ENCODE peak calls at places on chromosomes 7 and 10, in nine cellular contexts. One of them, this sample, is unnamed.

GRCh38 chr7:27535795-27536194 is 126.9 kb downstream of the HIBADH start:
- DNase-seq in OCI-LY7: no peak
- DNase-seq in mesendoderm: no peak
- DNase-seq in stimulated activated CD8-positive, alpha-beta memory T cell treated with anti-CD3 and anti-CD28 coated beads, Interleukin-7, amount 100 ng/mL, for 24 hours: no peak
- DNase-seq in H1: no peak
- DNase-seq in right lobe of liver: no peak
- DNase-seq in H9: no peak
- DNase-seq in stimulated activated naive B cell treated with anti-CD40 and anti-IgM and Interleukin-4, amounts not matched to agents 10 μg/mL and 1 μg/mL and 100 μg/mL, for 72 hours: no peak
- DNase-seq in RPMI7951: no peak
- DNase-seq in this sample: no peak

GRCh38 chr10:72954596-72955569 is at the start of gene PLA2G12B:
- DNase-seq in OCI-LY7: no peak
- DNase-seq in mesendoderm: no peak
- DNase-seq in stimulated activated CD8-positive, alpha-beta memory T cell treated with anti-CD3 and anti-CD28 coated beads, Interleukin-7, amount 100 ng/mL, for 24 hours: no peak
- DNase-seq in H1: no peak
- DNase-seq in right lobe of liver: no peak
- DNase-seq in H9: no peak
- DNase-seq in stimulated activated naive B cell treated with anti-CD40 and anti-IgM and Interleukin-4, amounts not matched to agents 10 μg/mL and 1 μg/mL and 100 μg/mL, for 72 hours: no peak
- DNase-seq in RPMI7951: no peak
- DNase-seq in this sample: no peak

GRCh38 chr7:80330434-80330833 is 181.4 kb downstream of the GNAT3 start:
- DNase-seq in OCI-LY7: no peak
- DNase-seq in mesendoderm: no peak
- DNase-seq in stimulated activated CD8-positive, alpha-beta memory T cell treated with anti-CD3 and anti-CD28 coated beads, Interleukin-7, amount 100 ng/mL, for 24 hours: no peak
- DNase-seq in H1: no peak
- DNase-seq in right lobe of liver: no peak
- DNase-seq in H9: no peak
- DNase-seq in stimulated activated naive B cell treated with anti-CD40 and anti-IgM and Interleukin-4, amounts not matched to agents 10 μg/mL and 1 μg/mL and 100 μg/mL, for 72 hours: no peak
- DNase-seq in RPMI7951: no peak
- DNase-seq in this sample: no peak

GRCh38 chr7:138417103-138417695 is 42.9 kb upstream of the TRIM24 start:
- DNase-seq in OCI-LY7: no peak
- DNase-seq in mesendoderm: no peak
- DNase-seq in stimulated activated CD8-positive, alpha-beta memory T cell treated with anti-CD3 and anti-CD28 coated beads, Interleukin-7, amount 100 ng/mL, for 24 hours: no peak
- DNase-seq in H1: no peak
- DNase-seq in right lobe of liver: no peak
- DNase-seq in H9: no peak
- DNase-seq in stimulated activated naive B cell treated with anti-CD40 and anti-IgM and Interleukin-4, amounts not matched to agents 10 μg/mL and 1 μg/mL and 100 μg/mL, for 72 hours: no peak
- DNase-seq in RPMI7951: no peak
- DNase-seq in this sample: no peak

GRCh38 chr10:70331486-70332268 is 47.9 kb upstream of the NPFFR1 start:
- DNase-seq in OCI-LY7: peak; percentile 93
- DNase-seq in mesendoderm: peak; percentile 71
- DNase-seq in stimulated activated CD8-positive, alpha-beta memory T cell treated with anti-CD3 and anti-CD28 coated beads, Interleukin-7, amount 100 ng/mL, for 24 hours: no peak
- DNase-seq in H1: no peak
- DNase-seq in right lobe of liver: no peak
- DNase-seq in H9: no peak
- DNase-seq in stimulated activated naive B cell treated with anti-CD40 and anti-IgM and Interleukin-4, amounts not matched to agents 10 μg/mL and 1 μg/mL and 100 μg/mL, for 72 hours: peak; percentile 51
- DNase-seq in RPMI7951: peak; percentile 97
- DNase-seq in this sample: no peak

GRCh38 chr10:118968482-118968881 is 61.0 kb upstream of the NANOS1 start:
- DNase-seq in OCI-LY7: no peak
- DNase-seq in mesendoderm: no peak
- DNase-seq in stimulated activated CD8-positive, alpha-beta memory T cell treated with anti-CD3 and anti-CD28 coated beads, Interleukin-7, amount 100 ng/mL, for 24 hours: no peak
- DNase-seq in H1: no peak
- DNase-seq in right lobe of liver: no peak
- DNase-seq in H9: no peak
- DNase-seq in stimulated activated naive B cell treated with anti-CD40 and anti-IgM and Interleukin-4, amounts not matched to agents 10 μg/mL and 1 μg/mL and 100 μg/mL, for 72 hours: no peak
- DNase-seq in RPMI7951: no peak
- DNase-seq in this sample: no peak

GRCh38 chr7:514651-515598 is 4.7 kb downstream of the PDGFA start:
- DNase-seq in OCI-LY7: no peak
- DNase-seq in mesendoderm: peak; percentile 49
- DNase-seq in stimulated activated CD8-positive, alpha-beta memory T cell treated with anti-CD3 and anti-CD28 coated beads, Interleukin-7, amount 100 ng/mL, for 24 hours: no peak
- DNase-seq in H1: no peak
- DNase-seq in right lobe of liver: no peak
- DNase-seq in H9: peak; percentile 73
- DNase-seq in stimulated activated naive B cell treated with anti-CD40 and anti-IgM and Interleukin-4, amounts not matched to agents 10 μg/mL and 1 μg/mL and 100 μg/mL, for 72 hours: no peak
- DNase-seq in RPMI7951: peak; percentile 68
- DNase-seq in this sample: peak; percentile 37

GRCh38 chr7:21986101-21986500 is 40.4 kb upstream of the CDCA7L start:
- DNase-seq in OCI-LY7: no peak
- DNase-seq in mesendoderm: peak; percentile 5
- DNase-seq in stimulated activated CD8-positive, alpha-beta memory T cell treated with anti-CD3 and anti-CD28 coated beads, Interleukin-7, amount 100 ng/mL, for 24 hours: no peak
- DNase-seq in H1: no peak
- DNase-seq in right lobe of liver: no peak
- DNase-seq in H9: no peak
- DNase-seq in stimulated activated naive B cell treated with anti-CD40 and anti-IgM and Interleukin-4, amounts not matched to agents 10 μg/mL and 1 μg/mL and 100 μg/mL, for 72 hours: no peak
- DNase-seq in RPMI7951: no peak
- DNase-seq in this sample: no peak

GRCh38 chr10:100816671-100817070 is 71.3 kb downstream of the PAX2 start:
- DNase-seq in OCI-LY7: no peak
- DNase-seq in mesendoderm: peak; percentile 72
- DNase-seq in stimulated activated CD8-positive, alpha-beta memory T cell treated with anti-CD3 and anti-CD28 coated beads, Interleukin-7, amount 100 ng/mL, for 24 hours: no peak
- DNase-seq in H1: no peak
- DNase-seq in right lobe of liver: no peak
- DNase-seq in H9: no peak
- DNase-seq in stimulated activated naive B cell treated with anti-CD40 and anti-IgM and Interleukin-4, amounts not matched to agents 10 μg/mL and 1 μg/mL and 100 μg/mL, for 72 hours: no peak
- DNase-seq in RPMI7951: no peak
- DNase-seq in this sample: no peak

GRCh38 chr10:119209050-119209735 is 1.8 kb downstream of the GRK5 start:
- DNase-seq in OCI-LY7: peak; percentile 64
- DNase-seq in mesendoderm: peak; percentile 78
- DNase-seq in stimulated activated CD8-positive, alpha-beta memory T cell treated with anti-CD3 and anti-CD28 coated beads, Interleukin-7, amount 100 ng/mL, for 24 hours: peak; percentile 22
- DNase-seq in H1: no peak
- DNase-seq in right lobe of liver: no peak
- DNase-seq in H9: peak; percentile 73
- DNase-seq in stimulated activated naive B cell treated with anti-CD40 and anti-IgM and Interleukin-4, amounts not matched to agents 10 μg/mL and 1 μg/mL and 100 μg/mL, for 72 hours: peak; percentile 53
- DNase-seq in RPMI7951: peak; percentile 36
- DNase-seq in this sample: peak; percentile 51

GRCh38 chr10:77590344-77591237 is 47.0 kb downstream of the KCNMA1 start:
- DNase-seq in OCI-LY7: no peak
- DNase-seq in mesendoderm: no peak
- DNase-seq in stimulated activated CD8-positive, alpha-beta memory T cell treated with anti-CD3 and anti-CD28 coated beads, Interleukin-7, amount 100 ng/mL, for 24 hours: no peak
- DNase-seq in H1: no peak
- DNase-seq in right lobe of liver: no peak
- DNase-seq in H9: no peak
- DNase-seq in stimulated activated naive B cell treated with anti-CD40 and anti-IgM and Interleukin-4, amounts not matched to agents 10 μg/mL and 1 μg/mL and 100 μg/mL, for 72 hours: no peak
- DNase-seq in RPMI7951: no peak
- DNase-seq in this sample: no peak

GRCh38 chr7:2321020-2321419 is 6.8 kb upstream of the SNX8 start:
- DNase-seq in OCI-LY7: no peak
- DNase-seq in mesendoderm: peak; percentile 63
- DNase-seq in stimulated activated CD8-positive, alpha-beta memory T cell treated with anti-CD3 and anti-CD28 coated beads, Interleukin-7, amount 100 ng/mL, for 24 hours: no peak
- DNase-seq in H1: no peak
- DNase-seq in right lobe of liver: no peak
- DNase-seq in H9: peak; percentile 53
- DNase-seq in stimulated activated naive B cell treated with anti-CD40 and anti-IgM and Interleukin-4, amounts not matched to agents 10 μg/mL and 1 μg/mL and 100 μg/mL, for 72 hours: no peak
- DNase-seq in RPMI7951: no peak
- DNase-seq in this sample: no peak

This sample was measured in putamen.